ENCODE peak calls at places on chromosomes 5 and 9, in nine cellular contexts. H, Q, S, C, K, R, Z, Y and T are unnamed samples.
A peak's percentile ranks its signal among the peaks of the same experiment; 100 is the strongest.

GRCh38 chr9:83312543-83312942 is 225.7 kb downstream of the FRMD3 start:
- DNase-seq in H (no peak), Q (no peak), S (no peak), C (no peak), K (no peak), R (no peak), Z (no peak), Y (no peak), T (no peak)

GRCh38 chr5:52693279-52693678 is 94.4 kb upstream of the ITGA1 start:
- DNase-seq in H (peak; percentile 43), Q (no peak), S (peak; percentile 45), C (no peak), K (no peak), R (no peak), Z (peak; percentile 71), Y (peak; percentile 67), T (no peak)

GRCh38 chr5:54021413-54022155 is 288.8 kb downstream of the ARL15 start:
- DNase-seq in H (no peak), Q (no peak), S (peak; percentile 42), C (no peak), K (no peak), R (no peak), Z (no peak), Y (peak; percentile 43), T (no peak)

GRCh38 chr5:150211156-150212030 is 21.5 kb downstream of the SLC6A7 start:
- DNase-seq in H (no peak), Q (no peak), S (no peak), C (no peak), K (no peak), R (no peak), Z (no peak), Y (no peak), T (no peak)

GRCh38 chr9:14131353-14132088 is 182.4 kb downstream of the NFIB start:
- DNase-seq in H (no peak), Q (no peak), S (no peak), C (no peak), K (no peak), R (no peak), Z (no peak), Y (no peak), T (peak; percentile 19)

GRCh38 chr9:75147638-75148037 is 59.3 kb downstream of the OSTF1 start:
- DNase-seq in H (no peak), Q (no peak), S (peak; percentile 19), C (no peak), K (peak; percentile 11), R (no peak), Z (no peak), Y (peak; percentile 33), T (no peak)

GRCh38 chr5:66967826-66968262 is 228.8 kb downstream of the CD180 start:
- DNase-seq in H (no peak), Q (no peak), S (peak; percentile 53), C (no peak), K (peak; percentile 78), R (no peak), Z (no peak), Y (peak; percentile 61), T (no peak)

GRCh38 chr9:2494571-2494970 is 127.0 kb upstream of the VLDLR start:
- DNase-seq in H (no peak), Q (no peak), S (peak; percentile 88), C (no peak), K (peak; percentile 56), R (peak; percentile 78), Z (no peak), Y (peak; percentile 80), T (no peak)

GRCh38 chr5:66010476-66010875 is 84.1 kb downstream of the ERBIN start:
- DNase-seq in H (no peak), Q (no peak), S (peak; percentile 39), C (no peak), K (no peak), R (no peak), Z (no peak), Y (peak; percentile 3), T (no peak)

GRCh38 chr9:77092536-77092935 is 73.1 kb downstream of the FOXB2 start:
- DNase-seq in H (no peak), Q (no peak), S (no peak), C (no peak), K (no peak), R (no peak), Z (no peak), Y (peak; percentile 16), T (no peak)

GRCh38 chr5:151742870-151743294 is 15.5 kb downstream of the ATOX1 start:
- DNase-seq in H (peak; percentile 47), Q (peak; percentile 49), S (peak; percentile 74), C (no peak), K (peak; percentile 67), R (peak; percentile 41), Z (peak; percentile 54), Y (peak; percentile 76), T (no peak)

GRCh38 chr9:136531904-136532798 is 13.7 kb downstream of the NOTCH1 start:
- DNase-seq in H (no peak), Q (no peak), S (no peak), C (no peak), K (no peak), R (no peak), Z (no peak), Y (no peak), T (no peak)

GRCh38 chr5:131536211-131536826 is 98.7 kb downstream of the RAPGEF6 start:
- DNase-seq in H (no peak), Q (no peak), S (peak; percentile 74), C (no peak), K (peak; percentile 34), R (no peak), Z (no peak), Y (peak; percentile 38), T (no peak)

GRCh38 chr5:125140855-125141254 is 394.4 kb upstream of the ZNF608 start:
- DNase-seq in H (no peak), Q (no peak), S (peak; percentile 93), C (no peak), K (peak; percentile 60), R (peak; percentile 64), Z (no peak), Y (peak; percentile 88), T (no peak)

GRCh38 chr5:37494756-37495155 is 115.6 kb downstream of the WDR70 start:
- DNase-seq in H (no peak), Q (no peak), S (no peak), C (no peak), K (no peak), R (no peak), Z (peak; percentile 20), Y (peak; percentile 1), T (no peak)

GRCh38 chr5:40984884-40985283 is 75.6 kb downstream of the C7 start:
- DNase-seq in H (no peak), Q (no peak), S (peak; percentile 95), C (no peak), K (peak; percentile 87), R (peak; percentile 84), Z (no peak), Y (peak; percentile 69), T (no peak)

GRCh38 chr5:174532453-174533126 is 191.8 kb upstream of the MSX2 start:
- DNase-seq in H (peak; percentile 68), Q (peak; percentile 55), S (peak; percentile 98), C (peak; percentile 71), K (peak; percentile 97), R (peak; percentile 94), Z (peak; percentile 90), Y (peak; percentile 97), T (peak; percentile 65)

GRCh38 chr9:130985029-130985428 is 23.9 kb upstream of the LAMC3 start:
- DNase-seq in H (no peak), Q (no peak), S (no peak), C (no peak), K (no peak), R (no peak), Z (no peak), Y (no peak), T (no peak)

GRCh38 chr9:33128570-33128969 is 38.6 kb downstream of the B4GALT1 start:
- DNase-seq in H (no peak), Q (no peak), S (no peak), C (peak; percentile 24), K (no peak), R (no peak), Z (no peak), Y (no peak), T (no peak)

DNA sequence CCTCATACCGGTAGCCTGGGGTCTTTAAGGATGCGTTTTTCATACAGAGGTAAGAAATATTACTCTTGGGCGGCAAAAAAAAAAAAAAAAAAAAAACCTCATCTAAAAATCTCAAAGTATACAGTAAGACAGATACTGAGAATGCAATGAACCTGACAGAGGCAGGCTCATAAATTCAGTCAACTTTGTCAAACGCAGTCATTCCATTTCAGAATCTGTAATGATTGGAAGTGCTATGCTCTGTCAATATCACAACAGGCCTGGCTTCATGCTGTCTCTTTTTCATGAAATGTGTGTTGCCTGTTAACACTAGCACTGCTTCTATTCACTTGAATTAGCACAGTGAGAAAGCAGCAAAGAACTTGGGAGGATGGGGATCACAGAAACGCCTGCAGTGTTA is 200.2 kb upstream of the EFNA5 start:
- DNase-seq in H (no peak), Q (no peak), S (no peak), C (no peak), K (no peak), R (no peak), Z (no peak), Y (no peak), T (no peak)
- H3K4me3 ChIP-seq in H (no peak overlapping the region), Q (no peak overlapping the region), S (no peak overlapping the region), C (no peak overlapping the region), K (no peak overlapping the region), R (no peak overlapping the region), Z (no peak overlapping the region), Y (no peak overlapping the region), T (no peak overlapping the region)

GRCh38 chr5:141966275-141966962 is 2.5 kb upstream of the RNF14 start:
- DNase-seq in H (no peak), Q (no peak), S (no peak), C (no peak), K (no peak), R (no peak), Z (no peak), Y (no peak), T (no peak)
- H3K27ac ChIP-seq in H (no peak overlapping the region), Q (no peak overlapping the region), S (no peak overlapping the region), C (no peak overlapping the region), K (no peak overlapping the region), R (no peak overlapping the region), Z (no peak overlapping the region), Y (no peak overlapping the region), T (no peak overlapping the region)

DNA sequence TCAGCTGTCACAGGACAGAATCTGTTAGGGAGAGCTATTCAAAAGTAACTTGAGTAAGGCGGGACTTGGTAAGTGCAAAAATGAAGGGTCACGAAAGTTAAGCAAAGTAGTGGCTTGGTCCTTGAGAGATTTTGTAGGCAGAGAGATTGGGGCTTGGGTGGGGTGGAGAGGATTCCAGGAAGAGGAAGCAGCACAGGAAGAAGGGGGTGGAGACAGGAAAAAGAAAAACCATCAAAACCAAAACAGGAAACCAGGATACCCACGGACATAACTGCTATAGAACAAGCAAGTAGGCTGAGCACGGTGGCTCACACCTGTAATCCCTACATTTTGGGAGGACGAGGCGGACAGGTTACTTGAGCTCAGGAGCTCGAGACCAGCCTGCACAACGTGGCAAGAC is 3.7 kb downstream of the ROPN1L start:
- DNase-seq in H (no peak), Q (no peak), S (no peak), C (no peak), K (no peak), R (no peak), Z (no peak), Y (no peak), T (no peak)
- H3K4me3 ChIP-seq in H (no peak overlapping the region), Q (no peak overlapping the region), S (no peak overlapping the region), C (no peak overlapping the region), K (no peak overlapping the region), R (no peak overlapping the region), Z (no peak overlapping the region), Y (no peak overlapping the region), T (no peak overlapping the region)

GRCh38 chr5:154865466-154866184 is 7.2 kb downstream of the CNOT8 start:
- DNase-seq in H (no peak), Q (no peak), S (no peak), C (no peak), K (no peak), R (no peak), Z (no peak), Y (peak; percentile 15), T (no peak)
- H3K27ac ChIP-seq in H (no peak overlapping the region), Q (no peak overlapping the region), S (no peak overlapping the region), C (no peak overlapping the region), K (no peak overlapping the region), R (no peak overlapping the region), Z (no peak overlapping the region), Y (no peak overlapping the region), T (no peak overlapping the region)